ENCODE peak calls at places on chromosome 12, in seven cellular contexts. U is mucosa of descending colon, M is NB4, S is cardiac muscle cell, C is left ventricle myocardium inferior, V is fibroblast of mammary gland, P is astrocyte of the cerebellum. F is an unnamed sample.

GRCh38 chr12:5375547-5376295 is 56.2 kb upstream of the NTF3 start:
- DNase-seq in C (no peak), M (no peak), V (no peak), P (no peak), U (no peak), S (no peak), F (no peak)

GRCh38 chr12:106493531-106493930 is 89.3 kb upstream of the RFX4 start:
- DNase-seq in U (no peak), M (no peak), V (no peak), P (no peak), S (no peak), C (no peak), F (no peak)

GRCh38 chr12:116609236-116609635 is 50.1 kb downstream of the MAP1LC3B2 start:
- DNase-seq in C (no peak), U (no peak), S (no peak), M (peak), V (no peak), P (no peak), F (no peak)

GRCh38 chr12:39239484-39240143 is 203.3 kb downstream of the KIF21A start:
- DNase-seq in V (no peak), P (no peak), C (no peak), M (no peak), U (no peak), S (no peak), F (no peak)

GRCh38 chr12:38911611-38912010 is 6.2 kb upstream of the CPNE8 start:
- DNase-seq in S (peak), P (no peak), V (peak), C (no peak), U (no peak), M (no peak), F (no peak)

GRCh38 chr12:62714409-62715075 is 220.4 kb downstream of the PPM1H start:
- DNase-seq in S (no peak), V (no peak), P (no peak), M (no peak), U (no peak), C (peak), F (no peak)

GRCh38 chr12:26116829-26117228 is 8.0 kb downstream of the BHLHE41 start:
- DNase-seq in U (no peak), P (no peak), M (no peak), V (no peak), S (no peak), C (no peak), F (no peak)

GRCh38 chr12:120257041-120257821 is 8.3 kb downstream of the PXN start:
- DNase-seq in S (peak), M (no peak), V (peak), U (no peak), C (peak), P (peak), F (no peak)

GRCh38 chr12:65055874-65056273 is 65.2 kb downstream of the WIF1 start:
- DNase-seq in V (no peak), P (no peak), S (no peak), M (no peak), U (no peak), C (no peak), F (no peak)

GRCh38 chr12:5941907-5942306 is 3.2 kb downstream of the ANO2 start:
- DNase-seq in S (no peak), C (no peak), V (no peak), P (no peak), U (no peak), M (no peak), F (no peak)

GRCh38 chr12:131089526-131090253 is 136.0 kb downstream of the ADGRD1 start:
- DNase-seq in P (no peak), U (peak), M (no peak), C (no peak), S (no peak), V (no peak), F (no peak)

GRCh38 chr12:102406033-102406584 is 74.3 kb downstream of the IGF1 start:
- DNase-seq in P (no peak), M (no peak), C (peak), V (peak), S (peak), U (no peak), F (peak)

GRCh38 chr12:87323369-87323768 is 705.8 kb downstream of the C12orf50 start:
- DNase-seq in U (no peak), V (peak), P (peak), S (peak), C (no peak), M (no peak), F (no peak)

GRCh38 chr12:6632026-6632978 is 3.5 kb downstream of the LPAR5 start:
- DNase-seq in C (no peak), P (no peak), U (peak), M (peak), V (no peak), S (no peak), F (peak)

GRCh38 chr12:129202109-129202814 is 349.0 kb downstream of the GLT1D1 start:
- DNase-seq in M (peak), S (no peak), P (no peak), C (no peak), U (no peak), V (no peak), F (no peak)

GRCh38 chr12:60235261-60235660 is 639.4 kb downstream of the SLC16A7 start:
- DNase-seq in P (no peak), V (no peak), M (no peak), U (no peak), S (no peak), C (no peak), F (no peak)

GRCh38 chr12:13900718-13901117 is 80.7 kb downstream of the GRIN2B start:
- DNase-seq in C (no peak), P (no peak), M (no peak), S (no peak), V (no peak), U (no peak), F (no peak)

GRCh38 chr12:132866251-132866828 is 21.1 kb downstream of the CHFR start:
- DNase-seq in V (peak), U (no peak), M (peak), S (peak), C (no peak), P (no peak), F (no peak)

GRCh38 chr12:30877110-30877875 is 49.3 kb upstream of the TSPAN11 start:
- DNase-seq in M (no peak), U (no peak), V (no peak), C (no peak), P (no peak), S (no peak), F (no peak)

GRCh38 chr12:124916370-124917134 is 2.1 kb upstream of the UBC start:
- DNase-seq in C (peak), U (no peak), S (peak), P (peak), V (peak), M (peak), F (peak)

GRCh38 chr12:44876554-44877275 is 600 bp upstream of the NELL2 start:
- DNase-seq in M (no peak), V (peak), P (no peak), S (peak), C (no peak), U (peak), F (peak)

GRCh38 chr12:20474443-20474842 is 106.1 kb downstream of the PDE3A start:
- DNase-seq in S (peak), C (no peak), M (no peak), V (no peak), P (peak), U (no peak), F (no peak)
- H3K4me3 ChIP-seq in S (no peak), C (no peak), M (no peak), V (no peak), P (no peak), U (no peak), F (no peak)

GRCh38 chr12:27142102-27142721 is 59.8 kb upstream of the C12orf71 start:
- DNase-seq in P (peak), M (peak), C (no peak), V (peak), S (peak), U (no peak), F (peak)

GRCh38 chr12:27148373-27148772 is 66.0 kb upstream of the C12orf71 start:
- DNase-seq in U (no peak), S (no peak), M (no peak), V (no peak), P (no peak), C (no peak), F (no peak)

GRCh38 chr12:27140478-27140969 is 58.1 kb upstream of the C12orf71 start:
- DNase-seq in C (no peak), P (no peak), V (no peak), M (no peak), U (no peak), S (no peak), F (no peak)

GRCh38 chr12:27148791-27149190 is 66.4 kb upstream of the C12orf71 start:
- DNase-seq in M (no peak), S (no peak), V (no peak), U (no peak), C (no peak), P (no peak), F (peak)

GRCh38 chr12:27143676-27144075 is 61.3 kb upstream of the C12orf71 start:
- DNase-seq in U (no peak), V (peak), C (no peak), S (peak), M (no peak), P (no peak), F (no peak)
- H3K4me3 ChIP-seq in U (no peak), V (no peak), C (peak), S (no peak), M (peak), P (no peak), F (no peak)

GRCh38 chr12:96198970-96199369 is 4.8 kb downstream of the ELK3 start:
- DNase-seq in P (peak), S (peak), V (peak), M (peak), C (no peak), U (no peak), F (peak)
- H3K4me3 ChIP-seq in P (no peak), S (no peak), V (no peak), M (no peak), C (peak), U (no peak), F (no peak)

DNA sequence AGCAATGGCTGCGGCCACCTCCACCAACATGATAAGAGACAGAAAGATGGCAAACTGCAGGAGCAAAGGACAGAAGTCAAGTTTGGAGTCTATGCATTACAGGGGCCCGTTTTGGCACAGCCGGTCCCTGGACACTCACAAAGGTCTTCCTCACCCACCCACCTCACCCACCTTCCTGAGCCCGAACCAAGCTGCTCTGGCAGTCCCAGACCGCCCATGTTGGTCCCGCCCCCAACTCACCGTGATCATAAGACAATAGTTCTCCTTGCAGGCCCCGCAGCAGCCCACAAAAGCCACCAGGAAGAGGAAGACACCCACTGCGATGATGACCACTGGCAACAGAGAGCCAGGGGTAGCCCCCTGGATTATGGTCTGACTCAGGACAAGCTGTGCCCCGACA is 1.9 kb downstream of the CD63 start:
- DNase-seq in S (no peak), M (peak), V (no peak), P (no peak), C (no peak), U (peak), F (no peak)
- H3K4me3 ChIP-seq in S (peak), M (peak), V (peak), P (peak), C (peak), U (no peak), F (no peak)

GRCh38 chr12:47212701-47213039 is 132.9 kb upstream of the AMIGO2 start:
- DNase-seq in S (no peak), C (no peak), V (no peak), U (no peak), M (no peak), P (no peak), F (no peak)
- H3K4me3 ChIP-seq in S (no peak), C (no peak), V (no peak), U (no peak), M (no peak), P (no peak), F (no peak)

GRCh38 chr12:113277511-113277910 is 56.2 kb downstream of the TPCN1 start:
- DNase-seq in C (peak), U (peak), P (no peak), V (no peak), S (no peak), M (no peak), F (no peak)

GRCh38 chr12:113278141-113278540 is 56.8 kb downstream of the SLC8B1 start:
- DNase-seq in M (no peak), C (peak), U (peak), V (no peak), P (no peak), S (no peak), F (no peak)

GRCh38 chr12:113278631-113279030 is 56.3 kb downstream of the SLC8B1 start:
- DNase-seq in U (no peak), M (no peak), V (no peak), P (no peak), S (no peak), C (peak), F (no peak)

GRCh38 chr12:113276306-113276705 is 55.0 kb downstream of the TPCN1 start:
- DNase-seq in P (no peak), M (peak), V (no peak), C (no peak), S (peak), U (peak), F (no peak)

GRCh38 chr12:113276946-113277500 is 55.8 kb downstream of the TPCN1 start:
- DNase-seq in U (peak), M (no peak), C (peak), S (no peak), V (no peak), P (no peak), F (no peak)
- H3K4me3 ChIP-seq in U (no peak), M (no peak), C (no peak), S (no peak), V (no peak), P (no peak), F (no peak)

GRCh38 chr12:53344824-53345485 is 8.8 kb upstream of the SP7 start:
- DNase-seq in V (peak), U (peak), M (peak), S (peak), P (peak), C (peak), F (peak)
- H3K4me3 ChIP-seq in V (peak), U (no peak), M (peak), S (peak), P (peak), C (peak), F (peak)

DNA sequence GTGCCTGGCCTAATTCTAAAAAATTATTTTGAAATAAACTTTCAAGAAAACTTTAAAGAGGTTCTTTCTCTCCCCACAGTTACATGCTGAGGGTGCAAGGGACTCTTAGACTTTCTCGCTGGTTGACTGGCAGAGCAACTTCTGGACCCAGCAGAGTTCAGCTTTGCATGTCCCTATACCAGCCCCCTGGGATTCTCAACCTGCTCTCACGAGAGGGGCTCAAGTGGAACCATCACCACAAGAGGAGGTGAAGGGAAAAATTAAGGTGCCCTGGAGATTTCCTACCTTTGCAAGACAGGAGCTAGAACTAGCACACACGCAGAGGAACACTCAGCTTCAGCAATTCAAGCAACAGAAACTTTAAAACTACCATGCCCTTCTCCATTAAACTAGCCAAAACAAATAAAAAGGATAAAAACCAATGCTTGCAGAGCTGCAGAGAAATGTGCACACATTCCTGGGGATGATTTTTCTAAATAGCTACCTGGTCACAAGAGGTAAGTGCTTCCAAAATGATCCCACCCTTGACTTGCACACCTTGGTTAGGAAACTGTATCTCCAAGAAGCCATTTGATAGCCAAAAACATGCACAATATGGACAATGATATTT is 2.5 kb downstream of the HVCN1 start:
- DNase-seq in C (no peak), S (no peak), P (no peak), U (no peak), M (no peak), V (no peak), F (peak)
- H3K4me3 ChIP-seq in C (no peak), S (no peak), P (no peak), U (no peak), M (peak), V (no peak), F (peak)

DNA sequence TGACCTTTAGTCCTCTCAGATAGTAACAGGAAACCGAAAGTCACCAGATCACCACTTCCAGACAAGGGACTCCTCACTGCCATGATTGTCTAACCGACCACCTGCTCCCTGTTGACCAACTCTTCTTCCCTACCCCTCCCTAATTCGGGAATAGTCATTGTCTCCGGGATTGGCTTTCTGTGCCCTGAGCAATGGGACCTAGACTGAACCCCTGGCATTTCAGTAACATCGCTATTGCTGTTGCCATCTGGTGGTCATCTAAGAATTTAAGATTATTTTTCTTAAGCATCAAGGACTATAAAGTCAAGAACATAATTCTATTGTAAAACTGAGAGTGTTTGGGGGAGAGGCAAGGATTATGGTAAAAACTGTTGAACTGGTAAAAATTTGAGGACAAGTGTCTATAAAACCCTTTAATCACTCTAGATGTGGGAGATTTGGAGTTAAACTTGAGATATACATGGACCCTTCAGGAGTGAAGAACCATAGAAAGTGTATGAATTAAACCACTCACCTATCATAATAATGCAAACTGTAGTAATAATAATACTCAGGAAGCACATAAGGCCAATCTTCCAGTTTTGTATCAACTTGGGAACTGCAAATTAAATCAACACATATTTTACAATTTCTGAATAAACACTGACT is 6.3 kb downstream of the CLEC2A start:
- DNase-seq in M (peak), P (peak), V (peak), U (no peak), S (peak), C (no peak), F (peak)
- H3K4me3 ChIP-seq in M (peak), P (no peak), V (no peak), U (no peak), S (no peak), C (peak), F (no peak)

GRCh38 chr12:14924541-14924940 is 13.8 kb downstream of the ERP27 start:
- DNase-seq in M (no peak), C (no peak), P (no peak), V (no peak), U (no peak), S (no peak), F (no peak)

GRCh38 chr12:14920475-14921126 is 17.7 kb downstream of the ERP27 start:
- DNase-seq in P (no peak), C (no peak), V (no peak), U (no peak), S (no peak), M (peak), F (no peak)

GRCh38 chr12:14919455-14919854 is 18.9 kb downstream of the ERP27 start:
- DNase-seq in V (no peak), S (no peak), P (no peak), M (no peak), C (no peak), U (no peak), F (no peak)

GRCh38 chr12:14923944-14924343 is 14.4 kb downstream of the ERP27 start:
- DNase-seq in C (no peak), S (no peak), U (no peak), V (no peak), M (no peak), P (no peak), F (no peak)

DNA sequence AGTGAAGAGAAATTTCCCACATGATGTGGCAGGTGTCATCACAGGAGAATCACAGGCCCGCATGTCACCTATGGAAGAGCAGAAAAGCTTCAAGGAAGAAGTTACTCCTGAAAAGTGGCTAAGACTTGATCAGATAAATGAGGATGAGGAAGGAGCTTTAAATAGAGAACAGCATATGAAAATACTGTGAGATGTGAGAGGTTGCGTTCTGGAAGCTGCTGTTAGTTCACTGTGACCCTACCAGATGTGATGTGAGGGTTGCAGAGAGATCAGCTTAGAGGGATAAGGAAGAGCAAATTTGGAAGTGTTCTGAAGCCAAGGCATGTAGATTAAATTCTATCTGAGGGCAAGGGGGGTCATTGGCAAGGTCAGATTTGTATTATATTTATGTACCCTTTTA is 17.1 kb downstream of the ERP27 start:
- DNase-seq in M (no peak), V (no peak), S (no peak), P (no peak), C (no peak), U (no peak), F (no peak)
- H3K4me3 ChIP-seq in M (no peak), V (no peak), S (no peak), P (no peak), C (no peak), U (no peak), F (no peak)

F was measured in GM12865.